ENCODE peak calls at places on chromosome 6, in nine cellular contexts. One of them, this sample, is unnamed.

GRCh38 chr6:67952121-67952520 is 683.0 kb upstream of the ADGRB3 start:
- DNase-seq in stimulated activated CD4-positive, alpha-beta T cell treated with anti-CD3 and anti-CD28 coated beads, Interleukin-4, amount 100 ng/mL, for 48 hours: no peak
- DNase-seq in BE2C: no peak
- DNase-seq in NCI-H524: no peak
- DNase-seq in dorsolateral prefrontal cortex: no peak
- DNase-seq in effector CD4-positive, alpha-beta T cell: no peak
- DNase-seq in lower lobe of right lung: no peak
- DNase-seq in SK-N-SH: no peak
- DNase-seq in LHCN-M2: peak; percentile 56
- DNase-seq in this sample: no peak

GRCh38 chr6:36666726-36667591 is 11.6 kb upstream of the CDKN1A start:
- DNase-seq in BE2C: peak; percentile 72
- DNase-seq in stimulated activated CD4-positive, alpha-beta T cell treated with anti-CD3 and anti-CD28 coated beads, Interleukin-4, amount 100 ng/mL, for 48 hours: no peak
- DNase-seq in lower lobe of right lung: peak; percentile 83
- DNase-seq in NCI-H524: peak; percentile 57
- DNase-seq in effector CD4-positive, alpha-beta T cell: no peak
- DNase-seq in LHCN-M2: peak; percentile 98
- DNase-seq in dorsolateral prefrontal cortex: peak; percentile 80
- DNase-seq in SK-N-SH: peak; percentile 62
- DNase-seq in this sample: peak; percentile 69

GRCh38 chr6:15243994-15244604 is 1.8 kb upstream of the JARID2 start:
- DNase-seq in SK-N-SH: no peak
- DNase-seq in NCI-H524: no peak
- DNase-seq in lower lobe of right lung: no peak
- DNase-seq in LHCN-M2: no peak
- DNase-seq in effector CD4-positive, alpha-beta T cell: no peak
- DNase-seq in dorsolateral prefrontal cortex: peak; percentile 24
- DNase-seq in stimulated activated CD4-positive, alpha-beta T cell treated with anti-CD3 and anti-CD28 coated beads, Interleukin-4, amount 100 ng/mL, for 48 hours: no peak
- DNase-seq in BE2C: no peak
- DNase-seq in this sample: no peak

GRCh38 chr6:166235666-166236292 is 68.1 kb upstream of the TBXT start:
- DNase-seq in SK-N-SH: no peak
- DNase-seq in NCI-H524: no peak
- DNase-seq in LHCN-M2: no peak
- DNase-seq in stimulated activated CD4-positive, alpha-beta T cell treated with anti-CD3 and anti-CD28 coated beads, Interleukin-4, amount 100 ng/mL, for 48 hours: no peak
- DNase-seq in lower lobe of right lung: no peak
- DNase-seq in BE2C: no peak
- DNase-seq in dorsolateral prefrontal cortex: no peak
- DNase-seq in effector CD4-positive, alpha-beta T cell: no peak
- DNase-seq in this sample: no peak

GRCh38 chr6:113694278-113695077 is 162.7 kb upstream of the MARCKS start:
- DNase-seq in LHCN-M2: peak; percentile 76
- DNase-seq in lower lobe of right lung: no peak
- DNase-seq in effector CD4-positive, alpha-beta T cell: no peak
- DNase-seq in stimulated activated CD4-positive, alpha-beta T cell treated with anti-CD3 and anti-CD28 coated beads, Interleukin-4, amount 100 ng/mL, for 48 hours: no peak
- DNase-seq in BE2C: no peak
- DNase-seq in dorsolateral prefrontal cortex: no peak
- DNase-seq in NCI-H524: no peak
- DNase-seq in SK-N-SH: no peak
- DNase-seq in this sample: peak; percentile 18

GRCh38 chr6:149334682-149335160 is 17.2 kb downstream of the TAB2 start:
- DNase-seq in effector CD4-positive, alpha-beta T cell: no peak
- DNase-seq in lower lobe of right lung: no peak
- DNase-seq in LHCN-M2: peak; percentile 81
- DNase-seq in NCI-H524: no peak
- DNase-seq in SK-N-SH: no peak
- DNase-seq in BE2C: no peak
- DNase-seq in dorsolateral prefrontal cortex: no peak
- DNase-seq in stimulated activated CD4-positive, alpha-beta T cell treated with anti-CD3 and anti-CD28 coated beads, Interleukin-4, amount 100 ng/mL, for 48 hours: no peak
- DNase-seq in this sample: no peak

GRCh38 chr6:168574699-168575195 is 133.8 kb downstream of the SMOC2 start:
- DNase-seq in LHCN-M2: no peak
- DNase-seq in BE2C: no peak
- DNase-seq in NCI-H524: no peak
- DNase-seq in stimulated activated CD4-positive, alpha-beta T cell treated with anti-CD3 and anti-CD28 coated beads, Interleukin-4, amount 100 ng/mL, for 48 hours: no peak
- DNase-seq in effector CD4-positive, alpha-beta T cell: no peak
- DNase-seq in dorsolateral prefrontal cortex: no peak
- DNase-seq in lower lobe of right lung: no peak
- DNase-seq in SK-N-SH: no peak
- DNase-seq in this sample: no peak

GRCh38 chr6:166360243-166361079 is 18.1 kb upstream of the SFT2D1 start:
- DNase-seq in LHCN-M2: peak; percentile 74
- DNase-seq in effector CD4-positive, alpha-beta T cell: no peak
- DNase-seq in SK-N-SH: no peak
- DNase-seq in NCI-H524: no peak
- DNase-seq in dorsolateral prefrontal cortex: no peak
- DNase-seq in BE2C: peak; percentile 79
- DNase-seq in lower lobe of right lung: no peak
- DNase-seq in stimulated activated CD4-positive, alpha-beta T cell treated with anti-CD3 and anti-CD28 coated beads, Interleukin-4, amount 100 ng/mL, for 48 hours: no peak
- DNase-seq in this sample: no peak

GRCh38 chr6:169921853-169922779 is 170.7 kb downstream of the ERMARD start:
- DNase-seq in BE2C: no peak
- DNase-seq in dorsolateral prefrontal cortex: no peak
- DNase-seq in lower lobe of right lung: no peak
- DNase-seq in effector CD4-positive, alpha-beta T cell: no peak
- DNase-seq in LHCN-M2: no peak
- DNase-seq in NCI-H524: no peak
- DNase-seq in stimulated activated CD4-positive, alpha-beta T cell treated with anti-CD3 and anti-CD28 coated beads, Interleukin-4, amount 100 ng/mL, for 48 hours: peak; percentile 29
- DNase-seq in SK-N-SH: no peak
- DNase-seq in this sample: no peak

GRCh38 chr6:50709366-50709734 is 4.0 kb upstream of the TFAP2D start:
- DNase-seq in BE2C: no peak
- DNase-seq in stimulated activated CD4-positive, alpha-beta T cell treated with anti-CD3 and anti-CD28 coated beads, Interleukin-4, amount 100 ng/mL, for 48 hours: no peak
- DNase-seq in SK-N-SH: no peak
- DNase-seq in lower lobe of right lung: no peak
- DNase-seq in dorsolateral prefrontal cortex: no peak
- DNase-seq in LHCN-M2: no peak
- DNase-seq in effector CD4-positive, alpha-beta T cell: no peak
- DNase-seq in NCI-H524: no peak
- DNase-seq in this sample: no peak

GRCh38 chr6:5238336-5238735 is 22.4 kb downstream of the LYRM4 start:
- DNase-seq in SK-N-SH: no peak
- DNase-seq in LHCN-M2: no peak
- DNase-seq in stimulated activated CD4-positive, alpha-beta T cell treated with anti-CD3 and anti-CD28 coated beads, Interleukin-4, amount 100 ng/mL, for 48 hours: no peak
- DNase-seq in lower lobe of right lung: no peak
- DNase-seq in NCI-H524: no peak
- DNase-seq in effector CD4-positive, alpha-beta T cell: no peak
- DNase-seq in BE2C: no peak
- DNase-seq in dorsolateral prefrontal cortex: no peak
- DNase-seq in this sample: no peak

GRCh38 chr6:12301009-12301408 is 10.8 kb downstream of the EDN1 start:
- DNase-seq in dorsolateral prefrontal cortex: no peak
- DNase-seq in effector CD4-positive, alpha-beta T cell: no peak
- DNase-seq in lower lobe of right lung: no peak
- DNase-seq in BE2C: no peak
- DNase-seq in SK-N-SH: no peak
- DNase-seq in LHCN-M2: no peak
- DNase-seq in stimulated activated CD4-positive, alpha-beta T cell treated with anti-CD3 and anti-CD28 coated beads, Interleukin-4, amount 100 ng/mL, for 48 hours: no peak
- DNase-seq in NCI-H524: no peak
- DNase-seq in this sample: no peak

This sample was measured in A549.